ENCODE peak calls at places on chromosome 6, in nine cellular contexts. M is colonic mucosa; T is stimulated activated CD4-positive, alpha-beta T cell treated with anti-CD3 and anti-CD28 coated beads, Interleukin-4, amount 100 ng/mL, for 1 hour; D is AG08395; L is Panc1; Q is left ventricle myocardium superior; B is SW480; G is GM19239; P is NCI-H2107. F is an unnamed sample.

GRCh38 chr6:10582774-10583508 is 61.8 kb downstream of the GCNT2 start:
- DNase-seq in M (no peak), T (no peak), D (no peak), L (no peak), Q (no peak), B (no peak), G (no peak), P (peak; percentile 63), F (no peak)

GRCh38 chr6:101722991-101723579 is 329.6 kb downstream of the GRIK2 start:
- DNase-seq in M (no peak), T (no peak), D (peak; percentile 47), L (no peak), Q (no peak), B (no peak), G (no peak), P (no peak), F (peak; percentile 80)

GRCh38 chr6:26477431-26477830 is 19.7 kb downstream of the BTN2A1 start:
- DNase-seq in M (no peak), T (no peak), D (no peak), L (no peak), Q (no peak), B (no peak), G (no peak), P (no peak), F (no peak)

GRCh38 chr6:163405412-163406309 is 8.9 kb upstream of the QKI start:
- DNase-seq in M (peak; percentile 37), T (no peak), D (peak; percentile 27), L (no peak), Q (peak; percentile 80), B (no peak), G (peak; percentile 13), P (no peak), F (no peak)

GRCh38 chr6:75926293-75927168 is 145.9 kb downstream of the IMPG1 start:
- DNase-seq in M (no peak), T (no peak), D (no peak), L (no peak), Q (no peak), B (no peak), G (no peak), P (no peak), F (no peak)

GRCh38 chr6:169230923-169231789 is 22.5 kb downstream of the THBS2 start:
- DNase-seq in M (peak; percentile 16), T (no peak), D (no peak), L (no peak), Q (peak; percentile 24), B (no peak), G (no peak), P (no peak), F (no peak)

GRCh38 chr6:139597781-139598368 is 223.4 kb upstream of the CITED2 start:
- DNase-seq in M (peak; percentile 90), T (no peak), D (peak; percentile 91), L (no peak), Q (peak; percentile 69), B (peak; percentile 32), G (no peak), P (no peak), F (peak; percentile 94)

GRCh38 chr6:128508588-128509296 is 11.7 kb downstream of the PTPRK start:
- DNase-seq in M (no peak), T (no peak), D (peak; percentile 72), L (peak; percentile 82), Q (no peak), B (peak; percentile 68), G (no peak), P (no peak), F (no peak)

GRCh38 chr6:135280375-135281136 is 99.4 kb downstream of the MYB start:
- DNase-seq in M (no peak), T (no peak), D (no peak), L (no peak), Q (no peak), B (no peak), G (no peak), P (no peak), F (peak; percentile 37)

GRCh38 chr6:106098383-106099234 is 12.5 kb downstream of the PRDM1 start:
- DNase-seq in M (peak; percentile 90), T (peak; percentile 67), D (no peak), L (no peak), Q (no peak), B (no peak), G (no peak), P (no peak), F (no peak)